ENCODE peak calls at places on chromosome 10, in six cellular contexts. W, T, P, Q, K and A are unnamed samples.

GRCh38 chr10:50990568-50991495 is 83.5 kb upstream of the PRKG1 start:
- DNase-seq in W (peak), T (peak), P (no peak), Q (no peak), K (no peak), A (no peak)

GRCh38 chr10:103966671-103967432 is at the start of gene SLK:
- DNase-seq in W (peak), T (peak), P (no peak), Q (peak), K (peak), A (peak)

GRCh38 chr10:116831790-116832189 is 17.5 kb upstream of the ENO4 start:
- DNase-seq in W (no peak), T (no peak), P (no peak), Q (no peak), K (no peak), A (no peak)

GRCh38 chr10:112052176-112052575 is 131.4 kb downstream of the GPAM start:
- DNase-seq in W (no peak), T (no peak), P (no peak), Q (no peak), K (no peak), A (no peak)

GRCh38 chr10:102817175-102817574 is 20.0 kb downstream of the CYP17A1 start:
- DNase-seq in W (no peak), T (no peak), P (no peak), Q (no peak), K (no peak), A (no peak)

GRCh38 chr10:129870926-129871660 is 93.0 kb downstream of the EBF3 start:
- DNase-seq in W (peak), T (no peak), P (no peak), Q (no peak), K (no peak), A (no peak)

GRCh38 chr10:28713626-28714352 is 36.5 kb downstream of the BAMBI start:
- DNase-seq in W (no peak), T (no peak), P (no peak), Q (no peak), K (no peak), A (no peak)

GRCh38 chr10:124250506-124250905 is 157.1 kb upstream of the CHST15 start:
- DNase-seq in W (no peak), T (no peak), P (no peak), Q (no peak), K (no peak), A (no peak)

GRCh38 chr10:118447478-118447877 is 105.4 kb upstream of the FAM204A start:
- DNase-seq in W (peak), T (no peak), P (no peak), Q (no peak), K (no peak), A (no peak)

GRCh38 chr10:14953452-14954000 is 370 bp downstream of the DCLRE1C start:
- DNase-seq in W (peak), T (no peak), P (peak), Q (peak), K (no peak), A (peak)

GRCh38 chr10:59175538-59176240 is 754 bp upstream of the PHYHIPL start:
- DNase-seq in W (no peak), T (peak), P (no peak), Q (no peak), K (peak), A (no peak)

GRCh38 chr10:14782691-14783363 is 8.1 kb upstream of the FAM107B start:
- DNase-seq in W (no peak), T (no peak), P (no peak), Q (no peak), K (peak), A (no peak)

GRCh38 chr10:51397695-51398094 is 301.7 kb downstream of the CSTF2T start:
- DNase-seq in W (no peak), T (no peak), P (no peak), Q (no peak), K (no peak), A (no peak)

GRCh38 chr10:93468532-93469213 is 13.5 kb downstream of the MYOF start:
- DNase-seq in W (no peak), T (no peak), P (no peak), Q (no peak), K (peak), A (no peak)

GRCh38 chr10:22148956-22149355 is 68.9 kb downstream of the EBLN1 start:
- DNase-seq in W (no peak), T (no peak), P (no peak), Q (no peak), K (no peak), A (no peak)

GRCh38 chr10:124290095-124290795 is 128.5 kb downstream of the OAT start:
- DNase-seq in W (no peak), T (no peak), P (peak), Q (no peak), K (no peak), A (peak)

GRCh38 chr10:99843310-99843709 is 60.9 kb downstream of the ABCC2 start:
- DNase-seq in W (no peak), T (no peak), P (no peak), Q (no peak), K (no peak), A (no peak)

GRCh38 chr10:15710455-15710854 is 9.3 kb downstream of the ITGA8 start:
- DNase-seq in W (no peak), T (no peak), P (no peak), Q (no peak), K (no peak), A (no peak)

GRCh38 chr10:61404771-61405170 is 48.4 kb downstream of the TMEM26 start:
- DNase-seq in W (no peak), T (no peak), P (no peak), Q (no peak), K (no peak), A (no peak)

GRCh38 chr10:6037422-6037821 is 24.7 kb downstream of the IL2RA start:
- DNase-seq in W (no peak), T (no peak), P (no peak), Q (no peak), K (no peak), A (no peak)

GRCh38 chr10:129161184-129161583 is 305.9 kb upstream of the MGMT start:
- DNase-seq in W (no peak), T (no peak), P (no peak), Q (no peak), K (no peak), A (no peak)

GRCh38 chr10:79473511-79474095 is 28.2 kb upstream of the ZCCHC24 start:
- DNase-seq in W (no peak), T (no peak), P (no peak), Q (no peak), K (no peak), A (no peak)

GRCh38 chr10:27742195-27742925 is 3.3 kb downstream of the MKX start:
- DNase-seq in W (peak), T (peak), P (peak), Q (peak), K (peak), A (peak)

GRCh38 chr10:105986896-105987638 is 1177.4 kb downstream of the SORCS1 start:
- DNase-seq in W (no peak), T (no peak), P (no peak), Q (no peak), K (no peak), A (no peak)

GRCh38 chr10:43214071-43214955 is 52.6 kb downstream of the RASGEF1A start:
- DNase-seq in W (no peak), T (no peak), P (no peak), Q (no peak), K (no peak), A (no peak)

DNA sequence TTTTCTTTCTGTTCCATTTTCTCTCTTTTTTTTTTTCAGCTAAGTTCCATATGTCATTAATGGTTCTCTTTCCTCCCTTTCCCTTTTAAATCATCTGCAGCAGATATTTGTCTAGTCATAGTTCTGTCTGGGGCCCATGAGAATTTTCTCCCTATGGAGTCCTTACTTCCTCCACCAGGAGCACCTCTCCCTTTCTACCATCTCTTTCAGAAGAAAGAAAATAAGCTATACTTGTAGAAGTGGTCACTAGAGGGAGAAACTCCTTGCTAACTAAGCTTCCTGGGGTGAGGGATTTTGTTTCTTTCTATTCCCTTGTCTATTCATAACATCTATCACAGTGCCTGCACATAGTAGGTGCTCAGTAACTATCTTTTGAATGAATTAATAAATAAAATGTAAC is 230.2 kb upstream of the HPS1 start:
- DNase-seq in W (no peak), T (no peak), P (no peak), Q (no peak), K (no peak), A (no peak)
- TF ChIP-seq TAF1 in W (no peak), T (no peak), P (no peak), Q (no peak), K (no peak), A (no peak)

GRCh38 chr10:63391812-63392211 is 74.0 kb downstream of the JMJD1C start:
- DNase-seq in W (no peak), T (no peak), P (no peak), Q (no peak), K (no peak), A (no peak)
- TF ChIP-seq TAF1 in W (no peak), T (no peak), P (no peak), Q (no peak), K (no peak), A (no peak)

GRCh38 chr10:95346715-95347401 is 56.1 kb upstream of the PDLIM1 start:
- DNase-seq in W (no peak), T (no peak), P (no peak), Q (no peak), K (peak), A (no peak)
- TF ChIP-seq TAF1 in W (no peak), T (no peak), P (no peak), Q (no peak), K (no peak), A (no peak)

GRCh38 chr10:44352316-44353127 is 32.4 kb downstream of the CXCL12 start:
- DNase-seq in W (no peak), T (no peak), P (no peak), Q (no peak), K (no peak), A (no peak)
- TF ChIP-seq TAF1 in W (no peak), T (no peak), P (no peak), Q (no peak), K (no peak), A (no peak)